ENCODE peak calls at places on chromosomes 16 and 17, in six cellular contexts. M is HFFc6, G is fibroblast of the aortic adventitia, U is neural crest cell, Z is endothelial cell of umbilical vein, N is glutamatergic neuron. E is an unnamed sample.

GRCh38 chr16:28924762-28925385 is at the start of gene RABEP2:
- DNase-seq in M (peak), G (peak), U (peak), Z (peak), N (peak), E (peak)

GRCh38 chr17:61002316-61002736 is 324.7 kb downstream of the BCAS3 start:
- DNase-seq in M (peak), G (peak), U (no peak), Z (peak), N (no peak), E (no peak)

GRCh38 chr17:16938031-16938430 is 33.9 kb downstream of the TNFRSF13B start:
- DNase-seq in M (no peak), G (no peak), U (no peak), Z (no peak), N (no peak), E (peak)

GRCh38 chr17:81723651-81724209 is 11.6 kb downstream of the SLC25A10 start:
- DNase-seq in M (no peak), G (peak), U (no peak), Z (no peak), N (no peak), E (no peak)

GRCh38 chr17:1920948-1921351 is 91.1 kb downstream of the RPA1 start:
- DNase-seq in M (no peak), G (no peak), U (no peak), Z (no peak), N (no peak), E (no peak)

GRCh38 chr16:64478258-64478906 is 643.5 kb downstream of the CDH11 start:
- DNase-seq in M (peak), G (peak), U (no peak), Z (peak), N (no peak), E (no peak)

GRCh38 chr16:65410801-65411200 is 288.9 kb upstream of the CDH11 start:
- DNase-seq in M (no peak), G (no peak), U (no peak), Z (no peak), N (no peak), E (no peak)

GRCh38 chr17:564526-564925 is 150.1 kb downstream of the VPS53 start:
- DNase-seq in M (no peak), G (no peak), U (no peak), Z (no peak), N (no peak), E (no peak)

GRCh38 chr16:8370374-8371015 is 219.8 kb downstream of the TMEM114 start:
- DNase-seq in M (peak), G (no peak), U (no peak), Z (no peak), N (no peak), E (no peak)

GRCh38 chr17:57440522-57441269 is 184.4 kb downstream of the MSI2 start:
- DNase-seq in M (peak), G (peak), U (peak), Z (peak), N (peak), E (peak)

GRCh38 chr17:77555741-77556291 is 402.7 kb upstream of the TNRC6C start:
- DNase-seq in M (no peak), G (no peak), U (no peak), Z (no peak), N (no peak), E (no peak)

GRCh38 chr17:8073627-8074485 is 13.7 kb downstream of the ALOX12B start:
- DNase-seq in M (peak), G (peak), U (peak), Z (peak), N (peak), E (peak)

GRCh38 chr16:58099956-58100300 is 29.3 kb downstream of the CFAP20 start:
- DNase-seq in M (no peak), G (no peak), U (no peak), Z (no peak), N (no peak), E (no peak)

GRCh38 chr16:2910441-2910840 is 1.3 kb upstream of the FLYWCH1 start:
- DNase-seq in M (no peak), G (peak), U (no peak), Z (no peak), N (no peak), E (no peak)

GRCh38 chr16:88536971-88537751 is 33.0 kb upstream of the ZC3H18 start:
- DNase-seq in M (no peak), G (no peak), U (no peak), Z (no peak), N (no peak), E (no peak)
- TF ChIP-seq CTCF in M (no peak), G (no peak), U (no peak), Z (no peak), N (no peak), E (no peak)

GRCh38 chr16:5024632-5025031 is 9.1 kb downstream of the NAGPA start:
- DNase-seq in M (peak), G (peak), U (no peak), Z (peak), N (no peak), E (no peak)
- TF ChIP-seq CTCF in M (peak), G (no peak), U (peak), Z (peak), N (no peak), E (no peak)

DNA sequence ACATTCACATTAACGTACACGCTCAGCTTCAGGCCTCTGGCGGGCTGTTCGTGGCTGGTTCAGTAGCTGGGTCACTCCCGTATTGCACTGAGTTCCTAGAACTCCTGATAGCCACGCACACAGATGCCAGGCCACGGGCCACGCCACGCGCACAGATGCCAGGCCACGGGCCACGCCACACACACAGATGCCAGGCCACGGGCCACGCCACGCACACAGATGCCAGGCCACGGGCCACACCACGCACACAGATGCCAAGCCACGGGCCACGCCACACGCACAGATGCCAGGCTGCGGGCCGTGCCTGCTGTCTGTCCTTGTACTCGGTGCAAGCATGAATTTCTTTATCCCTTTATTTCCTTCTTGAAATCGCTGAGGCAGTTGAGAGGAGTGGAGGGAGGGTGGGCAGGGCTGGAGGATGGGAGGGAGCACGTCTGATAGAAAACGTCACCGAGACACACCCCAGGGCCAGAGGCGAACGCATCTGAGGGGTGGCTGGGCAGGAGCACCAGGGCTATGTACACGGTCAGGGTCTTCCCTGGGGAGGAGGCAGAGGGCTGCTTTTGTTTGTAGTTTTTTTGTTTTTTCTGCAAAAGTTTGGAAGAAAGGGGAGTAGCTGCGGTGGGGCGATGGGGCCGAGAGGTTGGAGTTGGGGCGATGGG is 8.6 kb upstream of the PABPN1L start:
- DNase-seq in M (no peak), G (no peak), U (no peak), Z (no peak), N (no peak), E (no peak)
- TF ChIP-seq CTCF in M (no peak), G (no peak), U (no peak), Z (no peak), N (no peak), E (no peak)

DNA sequence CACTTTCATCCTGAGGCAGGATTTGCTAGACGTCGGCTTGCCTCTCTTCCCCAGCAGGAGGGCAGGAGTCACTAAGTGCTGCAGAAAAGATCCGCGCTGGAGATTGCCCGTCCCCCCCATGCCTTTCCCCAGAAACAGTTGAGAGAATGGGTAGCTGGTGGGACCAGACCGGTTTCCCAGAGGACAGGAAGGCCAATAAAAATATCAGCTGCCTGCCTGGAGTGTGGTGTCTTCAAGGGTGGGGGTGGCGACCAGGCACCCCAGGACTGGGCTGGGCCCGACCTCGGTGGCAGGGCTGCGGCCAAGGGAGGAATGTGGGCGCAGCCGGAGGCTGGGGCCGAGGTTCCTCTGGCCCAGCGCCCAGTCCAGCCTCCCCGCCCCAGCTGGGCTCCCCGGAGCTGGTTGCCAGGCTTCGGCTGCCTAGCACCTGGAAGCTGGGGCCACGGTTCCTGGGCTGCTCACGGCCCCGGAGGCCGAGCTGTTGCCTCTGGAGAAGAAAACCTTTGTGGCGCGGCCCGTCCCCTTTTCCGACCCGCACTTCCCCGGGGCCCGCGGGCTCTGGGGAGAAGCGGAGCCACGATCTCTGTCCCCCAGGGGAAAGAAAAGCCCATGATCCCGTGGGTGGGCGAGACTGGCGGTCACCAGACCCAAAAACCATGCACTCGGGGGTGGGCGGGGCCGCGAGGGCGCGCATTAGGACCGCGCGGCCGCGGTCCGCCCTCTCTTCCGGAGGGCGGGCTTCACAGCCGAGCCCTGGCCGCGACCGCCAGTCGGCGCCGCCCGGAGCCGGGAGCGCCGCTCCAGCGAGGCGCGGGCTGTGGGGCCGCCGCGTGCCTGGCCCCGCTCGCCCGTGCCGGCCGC is at the start of gene TRAF4:
- DNase-seq in M (peak), G (peak), U (peak), Z (peak), N (peak), E (peak)
- TF ChIP-seq CTCF in M (no peak), G (peak), U (peak), Z (no peak), N (no peak), E (peak)